ENCODE peak calls at places on chromosomes 16 and 17, in four cellular contexts. One of them, this sample, is unnamed.

GRCh38 chr17:77495575-77495974 is 354.8 kb downstream of the SEC14L1 start:
- DNase-seq in Right ventricle myocardium superior: no peak
- DNase-seq in astrocyte of the cerebellum: no peak
- DNase-seq in mesendoderm: no peak
- DNase-seq in this sample: peak

GRCh38 chr16:77993586-77993985 is 28.8 kb upstream of the CLEC3A start:
- DNase-seq in Right ventricle myocardium superior: no peak
- DNase-seq in astrocyte of the cerebellum: no peak
- DNase-seq in mesendoderm: peak
- DNase-seq in this sample: peak

GRCh38 chr17:35449371-35449931 is 885 bp upstream of the SLFN13 start:
- DNase-seq in Right ventricle myocardium superior: peak
- DNase-seq in astrocyte of the cerebellum: peak
- DNase-seq in mesendoderm: peak
- DNase-seq in this sample: no peak

GRCh38 chr17:63859257-63859656 is 14.2 kb downstream of the CSH2 start:
- DNase-seq in Right ventricle myocardium superior: no peak
- DNase-seq in astrocyte of the cerebellum: no peak
- DNase-seq in mesendoderm: no peak
- DNase-seq in this sample: no peak

GRCh38 chr17:69084911-69085310 is 24.2 kb upstream of the ABCA9 start:
- DNase-seq in Right ventricle myocardium superior: no peak
- DNase-seq in astrocyte of the cerebellum: no peak
- DNase-seq in mesendoderm: peak
- DNase-seq in this sample: peak

GRCh38 chr16:79372504-79373184 is 227.9 kb downstream of the MAF start:
- DNase-seq in Right ventricle myocardium superior: no peak
- DNase-seq in astrocyte of the cerebellum: peak
- DNase-seq in mesendoderm: no peak
- DNase-seq in this sample: no peak

GRCh38 chr16:14284930-14285541 is 213.9 kb downstream of the MRTFB start:
- DNase-seq in Right ventricle myocardium superior: no peak
- DNase-seq in astrocyte of the cerebellum: peak
- DNase-seq in mesendoderm: peak
- DNase-seq in this sample: no peak

GRCh38 chr17:30380106-30380420 is 1.3 kb downstream of the CPD start:
- DNase-seq in Right ventricle myocardium superior: no peak
- DNase-seq in astrocyte of the cerebellum: no peak
- DNase-seq in mesendoderm: no peak
- DNase-seq in this sample: no peak

GRCh38 chr16:8958344-8958808 is 5.3 kb downstream of the USP7 start:
- DNase-seq in Right ventricle myocardium superior: peak
- DNase-seq in astrocyte of the cerebellum: no peak
- DNase-seq in mesendoderm: peak
- DNase-seq in this sample: no peak

This sample was measured in WERI-Rb-1.